ENCODE peak calls at places on chromosomes 3 and 15, in four cellular contexts. W is HEK293T, L is HepG2, R is K562. K is an unnamed sample.
A peak's percentile ranks its signal among the peaks of the same experiment; 100 is the strongest.

GRCh38 chr15:63597033-63597790 is at the start of gene FBXL22:
- DNase-seq in R (no peak), L (no peak), W (no peak), K (no peak)

GRCh38 chr3:102151935-102152334 is 282.9 kb upstream of the ZPLD1 start:
- DNase-seq in W (no peak), L (no peak), R (no peak), K (no peak)

GRCh38 chr3:193905993-193906396 is 230.0 kb upstream of the HES1 start:
- DNase-seq in R (no peak), L (no peak), W (no peak), K (no peak)

GRCh38 chr3:37580237-37580636 is 281.4 kb upstream of the CTDSPL start:
- DNase-seq in W (no peak), L (no peak), R (no peak), K (no peak)

GRCh38 chr3:94735354-94735753 is 672.5 kb downstream of the NSUN3 start:
- DNase-seq in R (no peak), L (no peak), W (no peak), K (no peak)

GRCh38 chr15:85879334-85880163 is 84.8 kb upstream of the KLHL25 start:
- DNase-seq in R (no peak), L (no peak), W (no peak), K (no peak)

GRCh38 chr3:158107508-158108095 is 1.4 kb upstream of the SHOX2 start:
- DNase-seq in R (no peak), L (no peak), W (no peak), K (no peak)

GRCh38 chr3:130820976-130821375 is 72.9 kb upstream of the ATP2C1 start:
- DNase-seq in W (no peak), L (peak; percentile 24), R (no peak), K (no peak)

GRCh38 chr3:30221622-30222021 is 384.8 kb upstream of the TGFBR2 start:
- DNase-seq in L (no peak), W (no peak), R (no peak), K (no peak)

GRCh38 chr3:79052054-79052681 is 715.6 kb downstream of the ROBO1 start:
- DNase-seq in L (peak; percentile 40), R (peak; percentile 4), W (no peak), K (no peak)

GRCh38 chr3:32045091-32045964 is 61.1 kb upstream of the GPD1L start:
- DNase-seq in R (no peak), L (peak; percentile 85), W (peak; percentile 30), K (no peak)

GRCh38 chr15:75109021-75109690 is 85.8 kb downstream of the PPCDC start:
- DNase-seq in W (no peak), R (no peak), L (no peak), K (no peak)

GRCh38 chr3:46112984-46113383 is 85.7 kb upstream of the XCR1 start:
- DNase-seq in L (no peak), W (no peak), R (no peak), K (no peak)

GRCh38 chr3:41137686-41138111 is 61.6 kb upstream of the CTNNB1 start:
- DNase-seq in W (no peak), R (no peak), L (no peak), K (no peak)

GRCh38 chr15:57227181-57227580 is 149.1 kb upstream of the CGNL1 start:
- DNase-seq in W (no peak), R (no peak), L (no peak), K (no peak)

GRCh38 chr15:57223887-57224286 is 152.4 kb upstream of the CGNL1 start:
- DNase-seq in L (no peak), R (peak; percentile 15), W (no peak), K (no peak)

GRCh38 chr15:57220220-57220619 is 156.1 kb upstream of the CGNL1 start:
- DNase-seq in R (no peak), L (no peak), W (no peak), K (no peak)

GRCh38 chr15:57224664-57225063 is 151.6 kb upstream of the CGNL1 start:
- DNase-seq in L (no peak), W (no peak), R (no peak), K (no peak)

DNA sequence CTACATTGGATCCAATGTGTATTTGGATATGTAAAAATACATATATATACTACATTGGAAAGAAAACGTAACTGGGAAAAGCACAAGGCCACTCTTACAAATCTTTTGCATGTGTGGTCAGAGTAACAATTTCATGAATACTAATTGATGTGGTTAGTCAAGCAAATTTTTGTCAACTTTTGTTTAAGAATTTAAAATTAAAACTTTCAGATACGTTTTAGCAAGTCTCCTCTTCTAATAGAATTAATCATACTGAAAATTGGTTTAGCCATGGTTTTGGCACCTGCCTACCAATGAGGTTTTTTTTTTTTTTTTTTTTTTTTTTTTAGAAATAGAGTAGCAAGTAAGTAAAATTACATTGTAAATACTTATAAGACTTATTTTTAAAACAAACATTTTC is 153.0 kb upstream of the CGNL1 start:
- DNase-seq in L (no peak), W (no peak), R (no peak), K (no peak)
- TF ChIP-seq TARDBP in L (no peak), W (no peak), R (no peak), K (no peak)

DNA sequence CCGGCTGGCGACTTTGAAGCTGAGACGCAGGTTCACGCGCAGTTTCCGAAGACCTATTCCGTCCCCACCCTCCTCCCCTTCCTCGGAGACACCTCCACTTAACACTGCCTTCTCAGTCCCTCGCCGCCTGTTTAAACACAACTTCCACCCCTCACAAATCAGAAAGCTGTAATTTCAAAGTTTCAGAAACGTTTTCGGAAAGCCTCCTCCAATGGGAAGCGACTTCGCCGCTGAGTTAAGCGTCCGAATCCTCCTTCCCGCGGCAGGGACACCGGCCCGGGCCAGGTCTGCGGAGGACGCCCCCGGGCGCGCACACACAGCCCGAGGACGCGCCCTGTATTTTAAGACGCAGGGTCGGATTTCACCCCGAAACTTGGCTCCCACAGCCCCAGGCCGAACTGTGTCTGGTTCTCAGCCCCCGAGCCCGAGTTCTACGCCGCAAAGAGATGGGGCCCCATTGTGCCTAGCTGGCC is 554 bp upstream of the LRRN1 start:
- DNase-seq in L (no peak), W (no peak), R (no peak), K (no peak)
- TF ChIP-seq TARDBP in L (no peak), W (no peak), R (no peak), K (no peak)

DNA sequence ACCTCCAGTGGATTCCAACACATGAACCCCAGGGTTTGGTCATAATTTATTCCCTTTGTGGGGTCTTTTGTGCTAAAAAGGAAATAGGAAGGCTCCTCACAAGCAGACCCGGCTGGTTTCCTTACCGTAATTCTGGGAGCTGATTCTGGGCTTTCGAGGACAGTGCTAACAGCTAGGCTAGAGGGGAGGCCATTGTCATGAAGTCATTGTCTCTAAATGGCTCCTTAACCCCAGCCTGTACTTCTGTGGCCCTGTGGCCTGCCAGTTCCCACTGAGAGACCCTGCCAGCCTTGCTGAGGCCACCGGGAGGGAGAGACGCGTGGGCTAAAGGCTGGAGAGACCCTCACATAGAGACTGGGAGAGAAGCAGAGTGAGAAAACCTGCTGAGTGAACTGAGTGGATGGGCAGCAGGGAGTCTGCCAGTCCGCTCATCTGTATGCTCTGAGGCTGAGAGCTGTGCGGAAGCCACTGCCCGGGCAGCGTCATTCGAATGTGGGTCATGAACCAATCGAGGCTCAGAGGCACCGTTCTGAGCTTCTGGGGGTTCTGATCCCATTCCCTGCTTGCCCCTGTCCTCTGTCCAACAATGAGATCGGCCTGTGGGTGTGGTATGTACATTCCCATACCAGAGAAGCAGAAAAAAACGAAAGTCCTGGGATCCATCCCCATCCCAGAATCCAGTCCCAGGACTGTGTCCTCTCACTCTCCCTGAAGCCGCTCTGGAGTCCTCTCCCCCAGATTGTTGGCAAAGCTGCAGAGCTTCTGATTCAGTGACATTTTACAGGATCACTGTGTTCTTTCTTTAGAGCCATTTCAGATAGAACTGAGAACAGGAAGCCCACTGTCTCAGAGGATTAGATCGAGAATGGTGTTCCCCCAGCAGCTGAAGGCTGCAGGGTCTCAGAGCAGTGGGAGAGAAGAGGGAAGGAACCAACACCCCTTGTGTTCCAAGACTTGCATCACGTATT is 21.3 kb upstream of the DGKG start:
- DNase-seq in L (no peak), R (no peak), W (no peak), K (no peak)
- TF ChIP-seq TARDBP in L (no peak), R (no peak), W (no peak), K (no peak)

GRCh38 chr15:58870451-58870850 is 63.0 kb downstream of the SLTM start:
- DNase-seq in R (no peak), W (no peak), L (no peak), K (no peak)

GRCh38 chr15:58875343-58875742 is 58.1 kb downstream of the SLTM start:
- DNase-seq in R (no peak), W (no peak), L (no peak), K (no peak)

GRCh38 chr15:58877999-58878825 is 55.3 kb downstream of the SLTM start:
- DNase-seq in L (no peak), W (no peak), R (no peak), K (no peak)

GRCh38 chr15:58876306-58876705 is 57.2 kb downstream of the SLTM start:
- DNase-seq in R (no peak), W (no peak), L (no peak), K (no peak)

DNA sequence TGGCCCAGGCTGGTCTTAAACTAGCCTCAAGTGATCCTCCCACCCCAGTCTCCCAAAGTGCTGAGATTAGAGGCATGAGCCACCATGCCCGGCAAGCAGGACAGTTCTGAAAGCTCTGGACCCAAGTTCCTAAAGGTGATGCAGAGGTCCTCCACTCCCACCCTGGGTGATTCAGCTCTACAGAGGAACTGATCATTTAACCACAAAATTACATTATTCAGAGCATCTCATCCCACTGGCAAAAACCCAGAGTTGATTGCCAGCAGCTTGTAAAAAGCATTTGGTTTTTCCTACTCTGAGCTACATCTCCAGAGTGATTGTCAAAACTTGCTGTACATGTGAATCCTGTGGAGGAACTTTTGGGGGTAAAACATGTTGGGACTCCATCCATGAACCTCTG is 60.2 kb downstream of the SLTM start:
- DNase-seq in L (no peak), W (no peak), R (no peak), K (no peak)
- TF ChIP-seq TARDBP in L (no peak), W (no peak), R (no peak), K (no peak)

GRCh38 chr3:49462222-49462621 is 7.8 kb upstream of the DAG1 start:
- DNase-seq in W (no peak), R (peak; percentile 75), L (peak; percentile 60), K (no peak)

GRCh38 chr3:49461443-49462171 is 8.5 kb upstream of the DAG1 start:
- DNase-seq in L (no peak), R (no peak), W (no peak), K (no peak)

GRCh38 chr3:49456417-49456816 is 13.7 kb upstream of the DAG1 start:
- DNase-seq in L (no peak), R (no peak), W (no peak), K (no peak)

GRCh38 chr3:49460956-49461355 is 9.1 kb upstream of the DAG1 start:
- DNase-seq in R (no peak), L (no peak), W (no peak), K (no peak)

GRCh38 chr3:49460188-49460885 is 9.7 kb upstream of the DAG1 start:
- DNase-seq in W (no peak), R (no peak), L (no peak), K (no peak)
- TF ChIP-seq TARDBP in W (no peak), R (no peak), L (no peak), K (no peak)